ENCODE peak calls at places on chromosomes 16 and 17, in seven cellular contexts. One of them, this sample, is unnamed.

GRCh38 chr16:56691885-56692284 is 9.6 kb downstream of the MT1X start:
- DNase-seq in fibroblast of mammary gland: peak; percentile 30
- DNase-seq in brain microvascular endothelial cell: no peak
- DNase-seq in ACHN: peak; percentile 18
- DNase-seq in memory B cell: no peak
- DNase-seq in KG1: no peak
- DNase-seq in Caco-2: peak; percentile 86
- DNase-seq in this sample: peak; percentile 25

GRCh38 chr17:43662432-43663141 is 865 bp upstream of the MEOX1 start:
- DNase-seq in fibroblast of mammary gland: no peak
- DNase-seq in Caco-2: peak; percentile 62
- DNase-seq in KG1: no peak
- DNase-seq in ACHN: no peak
- DNase-seq in memory B cell: no peak
- DNase-seq in brain microvascular endothelial cell: no peak
- DNase-seq in this sample: no peak

GRCh38 chr17:61267847-61268246 is 131.8 kb upstream of the TBX2 start:
- DNase-seq in fibroblast of mammary gland: no peak
- DNase-seq in ACHN: no peak
- DNase-seq in memory B cell: no peak
- DNase-seq in Caco-2: no peak
- DNase-seq in KG1: no peak
- DNase-seq in brain microvascular endothelial cell: no peak
- DNase-seq in this sample: no peak

GRCh38 chr16:21684199-21684598 is 20.4 kb downstream of the OTOA start:
- DNase-seq in KG1: no peak
- DNase-seq in memory B cell: no peak
- DNase-seq in Caco-2: no peak
- DNase-seq in fibroblast of mammary gland: peak; percentile 4
- DNase-seq in ACHN: peak; percentile 15
- DNase-seq in brain microvascular endothelial cell: no peak
- DNase-seq in this sample: no peak

GRCh38 chr16:52611817-52612673 is 65.1 kb upstream of the TOX3 start:
- DNase-seq in fibroblast of mammary gland: no peak
- DNase-seq in ACHN: peak; percentile 71
- DNase-seq in KG1: no peak
- DNase-seq in memory B cell: no peak
- DNase-seq in Caco-2: peak; percentile 78
- DNase-seq in brain microvascular endothelial cell: no peak
- DNase-seq in this sample: no peak

GRCh38 chr16:81798311-81799137 is 19.4 kb downstream of the PLCG2 start:
- DNase-seq in fibroblast of mammary gland: no peak
- DNase-seq in Caco-2: no peak
- DNase-seq in KG1: peak; percentile 68
- DNase-seq in brain microvascular endothelial cell: no peak
- DNase-seq in ACHN: no peak
- DNase-seq in memory B cell: peak; percentile 57
- DNase-seq in this sample: no peak

GRCh38 chr17:17626151-17626805 is 34.8 kb upstream of the PEMT start:
- DNase-seq in Caco-2: no peak
- DNase-seq in memory B cell: no peak
- DNase-seq in fibroblast of mammary gland: no peak
- DNase-seq in KG1: no peak
- DNase-seq in ACHN: no peak
- DNase-seq in brain microvascular endothelial cell: no peak
- DNase-seq in this sample: no peak

GRCh38 chr17:8754890-8755289 is 3.5 kb downstream of the SPDYE4 start:
- DNase-seq in brain microvascular endothelial cell: no peak
- DNase-seq in KG1: no peak
- DNase-seq in memory B cell: no peak
- DNase-seq in fibroblast of mammary gland: no peak
- DNase-seq in ACHN: no peak
- DNase-seq in Caco-2: no peak
- DNase-seq in this sample: no peak

GRCh38 chr17:38729886-38730525 is at the start of gene CISD3:
- DNase-seq in Caco-2: peak; percentile 84
- DNase-seq in KG1: peak; percentile 64
- DNase-seq in memory B cell: peak; percentile 85
- DNase-seq in ACHN: peak; percentile 93
- DNase-seq in fibroblast of mammary gland: peak; percentile 75
- DNase-seq in brain microvascular endothelial cell: no peak
- DNase-seq in this sample: peak; percentile 48

GRCh38 chr16:87832137-87832527 is 37.2 kb downstream of the SLC7A5 start:
- DNase-seq in Caco-2: no peak
- DNase-seq in KG1: no peak
- DNase-seq in memory B cell: no peak
- DNase-seq in fibroblast of mammary gland: no peak
- DNase-seq in brain microvascular endothelial cell: no peak
- DNase-seq in ACHN: no peak
- DNase-seq in this sample: no peak

GRCh38 chr16:15415411-15416070 is 18.8 kb upstream of the BMERB1 start:
- DNase-seq in KG1: no peak
- DNase-seq in ACHN: no peak
- DNase-seq in memory B cell: no peak
- DNase-seq in brain microvascular endothelial cell: peak; percentile 37
- DNase-seq in fibroblast of mammary gland: peak; percentile 44
- DNase-seq in Caco-2: no peak
- DNase-seq in this sample: peak; percentile 61

GRCh38 chr16:84471966-84472365 is 32.5 kb downstream of the MEAK7 start:
- DNase-seq in memory B cell: no peak
- DNase-seq in KG1: no peak
- DNase-seq in brain microvascular endothelial cell: no peak
- DNase-seq in ACHN: no peak
- DNase-seq in Caco-2: no peak
- DNase-seq in fibroblast of mammary gland: no peak
- DNase-seq in this sample: no peak

GRCh38 chr16:58515871-58516767 is 802 bp downstream of the SETD6 start:
- DNase-seq in Caco-2: peak; percentile 66
- DNase-seq in memory B cell: peak; percentile 39
- DNase-seq in KG1: no peak
- DNase-seq in fibroblast of mammary gland: no peak
- DNase-seq in brain microvascular endothelial cell: no peak
- DNase-seq in ACHN: peak; percentile 35
- DNase-seq in this sample: no peak

GRCh38 chr16:21302898-21303528 is 24.9 kb upstream of the CRYM start:
- DNase-seq in brain microvascular endothelial cell: peak; percentile 86
- DNase-seq in KG1: no peak
- DNase-seq in ACHN: peak; percentile 96
- DNase-seq in Caco-2: no peak
- DNase-seq in fibroblast of mammary gland: peak; percentile 98
- DNase-seq in memory B cell: no peak
- DNase-seq in this sample: peak; percentile 64

GRCh38 chr17:2580641-2581040 is 12.8 kb upstream of the PAFAH1B1 start:
- DNase-seq in memory B cell: no peak
- DNase-seq in ACHN: no peak
- DNase-seq in Caco-2: no peak
- DNase-seq in fibroblast of mammary gland: no peak
- DNase-seq in KG1: no peak
- DNase-seq in brain microvascular endothelial cell: no peak
- DNase-seq in this sample: no peak

GRCh38 chr16:74622005-74622404 is 15.1 kb upstream of the GLG1 start:
- DNase-seq in KG1: no peak
- DNase-seq in memory B cell: no peak
- DNase-seq in brain microvascular endothelial cell: no peak
- DNase-seq in fibroblast of mammary gland: no peak
- DNase-seq in Caco-2: peak; percentile 4
- DNase-seq in ACHN: no peak
- DNase-seq in this sample: no peak

GRCh38 chr16:89297156-89297869 is 79.8 kb downstream of the ZNF778 start:
- DNase-seq in ACHN: no peak
- DNase-seq in brain microvascular endothelial cell: no peak
- DNase-seq in Caco-2: no peak
- DNase-seq in KG1: no peak
- DNase-seq in memory B cell: no peak
- DNase-seq in fibroblast of mammary gland: peak; percentile 44
- DNase-seq in this sample: no peak

GRCh38 chr17:82018152-82019041 is 4.3 kb downstream of the CENPX start:
- DNase-seq in KG1: no peak
- DNase-seq in Caco-2: no peak
- DNase-seq in fibroblast of mammary gland: no peak
- DNase-seq in ACHN: no peak
- DNase-seq in brain microvascular endothelial cell: no peak
- DNase-seq in memory B cell: no peak
- DNase-seq in this sample: no peak

GRCh38 chr17:73765824-73766563 is 121.7 kb upstream of the SDK2 start:
- DNase-seq in ACHN: no peak
- DNase-seq in fibroblast of mammary gland: peak; percentile 19
- DNase-seq in KG1: no peak
- DNase-seq in brain microvascular endothelial cell: no peak
- DNase-seq in memory B cell: no peak
- DNase-seq in Caco-2: no peak
- DNase-seq in this sample: no peak

GRCh38 chr16:25064967-25065366 is 46.6 kb upstream of the LCMT1 start:
- DNase-seq in ACHN: no peak
- DNase-seq in KG1: no peak
- DNase-seq in fibroblast of mammary gland: no peak
- DNase-seq in Caco-2: no peak
- DNase-seq in memory B cell: no peak
- DNase-seq in brain microvascular endothelial cell: no peak
- DNase-seq in this sample: peak; percentile 6

GRCh38 chr16:71311553-71312158 is 22.5 kb upstream of the CMTR2 start:
- DNase-seq in KG1: no peak
- DNase-seq in Caco-2: no peak
- DNase-seq in ACHN: peak; percentile 41
- DNase-seq in brain microvascular endothelial cell: no peak
- DNase-seq in fibroblast of mammary gland: peak; percentile 14
- DNase-seq in memory B cell: peak; percentile 21
- DNase-seq in this sample: no peak

GRCh38 chr16:49281843-49282642 is 405 bp upstream of the CBLN1 start:
- DNase-seq in Caco-2: peak; percentile 92
- DNase-seq in ACHN: no peak
- DNase-seq in brain microvascular endothelial cell: peak; percentile 2
- DNase-seq in memory B cell: no peak
- DNase-seq in fibroblast of mammary gland: peak; percentile 54
- DNase-seq in KG1: peak; percentile 18
- DNase-seq in this sample: peak; percentile 4

GRCh38 chr16:57783883-57784282 is 18.4 kb downstream of the KIFC3 start:
- DNase-seq in brain microvascular endothelial cell: no peak
- DNase-seq in memory B cell: no peak
- DNase-seq in ACHN: no peak
- DNase-seq in Caco-2: no peak
- DNase-seq in fibroblast of mammary gland: no peak
- DNase-seq in KG1: no peak
- DNase-seq in this sample: no peak

GRCh38 chr16:54374136-54374535 is 87.5 kb upstream of the IRX3 start:
- DNase-seq in brain microvascular endothelial cell: peak; percentile 12
- DNase-seq in Caco-2: no peak
- DNase-seq in KG1: no peak
- DNase-seq in fibroblast of mammary gland: no peak
- DNase-seq in memory B cell: no peak
- DNase-seq in ACHN: peak; percentile 39
- DNase-seq in this sample: peak; percentile 37

GRCh38 chr16:51994597-51994996 is 552.3 kb downstream of the TOX3 start:
- DNase-seq in fibroblast of mammary gland: peak; percentile 5
- DNase-seq in KG1: no peak
- DNase-seq in brain microvascular endothelial cell: no peak
- DNase-seq in ACHN: peak; percentile 87
- DNase-seq in Caco-2: peak; percentile 38
- DNase-seq in memory B cell: no peak
- DNase-seq in this sample: no peak

GRCh38 chr17:41360291-41360995 is 9.2 kb downstream of the KRT33B start:
- DNase-seq in brain microvascular endothelial cell: peak; percentile 32
- DNase-seq in fibroblast of mammary gland: peak; percentile 17
- DNase-seq in ACHN: peak; percentile 88
- DNase-seq in KG1: no peak
- DNase-seq in Caco-2: peak; percentile 64
- DNase-seq in memory B cell: no peak
- DNase-seq in this sample: peak; percentile 95

GRCh38 chr17:62750502-62751349 is 57.4 kb downstream of the MARCHF10 start:
- DNase-seq in brain microvascular endothelial cell: no peak
- DNase-seq in KG1: no peak
- DNase-seq in ACHN: no peak
- DNase-seq in fibroblast of mammary gland: no peak
- DNase-seq in Caco-2: no peak
- DNase-seq in memory B cell: no peak
- DNase-seq in this sample: peak; percentile 24

GRCh38 chr16:86848821-86849220 is 270.5 kb downstream of the FOXL1 start:
- DNase-seq in brain microvascular endothelial cell: peak; percentile 36
- DNase-seq in Caco-2: no peak
- DNase-seq in ACHN: no peak
- DNase-seq in memory B cell: no peak
- DNase-seq in KG1: no peak
- DNase-seq in fibroblast of mammary gland: peak; percentile 10
- DNase-seq in this sample: no peak

GRCh38 chr17:32795339-32795979 is 81.5 kb downstream of the MYO1D start:
- DNase-seq in fibroblast of mammary gland: no peak
- DNase-seq in memory B cell: no peak
- DNase-seq in Caco-2: peak; percentile 44
- DNase-seq in KG1: no peak
- DNase-seq in brain microvascular endothelial cell: no peak
- DNase-seq in ACHN: no peak
- DNase-seq in this sample: no peak

GRCh38 chr17:15171433-15172047 is 93.6 kb downstream of the PMP22 start:
- DNase-seq in brain microvascular endothelial cell: peak; percentile 66
- DNase-seq in ACHN: peak; percentile 66
- DNase-seq in fibroblast of mammary gland: peak; percentile 78
- DNase-seq in Caco-2: peak; percentile 47
- DNase-seq in KG1: no peak
- DNase-seq in memory B cell: no peak
- DNase-seq in this sample: peak; percentile 36

GRCh38 chr17:7884581-7885356 is 3.8 kb upstream of the CHD3 start:
- DNase-seq in brain microvascular endothelial cell: no peak
- DNase-seq in fibroblast of mammary gland: no peak
- DNase-seq in ACHN: no peak
- DNase-seq in Caco-2: no peak
- DNase-seq in memory B cell: peak; percentile 11
- DNase-seq in KG1: no peak
- DNase-seq in this sample: no peak

GRCh38 chr16:30740364-30741251 is 7.6 kb upstream of the PHKG2 start:
- DNase-seq in memory B cell: no peak
- DNase-seq in fibroblast of mammary gland: peak; percentile 93
- DNase-seq in brain microvascular endothelial cell: peak; percentile 35
- DNase-seq in Caco-2: peak; percentile 92
- DNase-seq in KG1: no peak
- DNase-seq in ACHN: peak; percentile 97
- DNase-seq in this sample: peak; percentile 69

GRCh38 chr17:5422505-5422904 is 2.5 kb downstream of the RPAIN start:
- DNase-seq in KG1: no peak
- DNase-seq in Caco-2: no peak
- DNase-seq in brain microvascular endothelial cell: peak; percentile 67
- DNase-seq in ACHN: peak; percentile 86
- DNase-seq in memory B cell: no peak
- DNase-seq in fibroblast of mammary gland: peak; percentile 81
- DNase-seq in this sample: peak; percentile 68

GRCh38 chr17:77675816-77676799 is 282.4 kb upstream of the TNRC6C start:
- DNase-seq in brain microvascular endothelial cell: no peak
- DNase-seq in KG1: no peak
- DNase-seq in fibroblast of mammary gland: no peak
- DNase-seq in memory B cell: no peak
- DNase-seq in Caco-2: no peak
- DNase-seq in ACHN: peak; percentile 22
- DNase-seq in this sample: peak; percentile 8

GRCh38 chr17:47785538-47786123 is 36.0 kb downstream of the OSBPL7 start:
- DNase-seq in memory B cell: no peak
- DNase-seq in KG1: no peak
- DNase-seq in ACHN: peak; percentile 48
- DNase-seq in brain microvascular endothelial cell: no peak
- DNase-seq in Caco-2: peak; percentile 78
- DNase-seq in fibroblast of mammary gland: peak; percentile 27
- DNase-seq in this sample: peak; percentile 18

GRCh38 chr16:89700649-89701424 is 668 bp downstream of the SPATA2L start:
- DNase-seq in brain microvascular endothelial cell: no peak
- DNase-seq in KG1: no peak
- DNase-seq in Caco-2: peak; percentile 73
- DNase-seq in memory B cell: peak; percentile 58
- DNase-seq in fibroblast of mammary gland: no peak
- DNase-seq in ACHN: peak; percentile 86
- DNase-seq in this sample: no peak

GRCh38 chr17:40646791-40647548 is 648 bp downstream of the SMARCE1 start:
- DNase-seq in brain microvascular endothelial cell: peak; percentile 28
- DNase-seq in memory B cell: no peak
- DNase-seq in KG1: peak; percentile 69
- DNase-seq in ACHN: peak; percentile 49
- DNase-seq in Caco-2: no peak
- DNase-seq in fibroblast of mammary gland: peak; percentile 49
- DNase-seq in this sample: peak; percentile 56

GRCh38 chr16:75764154-75764768 is 38.0 kb upstream of the CPHXL start:
- DNase-seq in fibroblast of mammary gland: peak; percentile 73
- DNase-seq in ACHN: peak; percentile 71
- DNase-seq in brain microvascular endothelial cell: peak; percentile 61
- DNase-seq in KG1: peak; percentile 18
- DNase-seq in memory B cell: peak; percentile 66
- DNase-seq in Caco-2: peak; percentile 67
- DNase-seq in this sample: peak; percentile 47

This sample was measured in astrocyte.